ENCODE peak calls at places on chromosomes 5 and 9, in five cellular contexts. R is NCI-H1417; A is activated T-cell treated with anti-CD3 and anti-CD28 coated beads, Interleukin-2, amount 50 U/mL, for 1 hour; E is posterior cingulate gyrus; I is EL. N is an unnamed sample.

GRCh38 chr9:79390077-79390673 is 181.6 kb upstream of the TLE4 start:
- DNase-seq in A (no peak), R (no peak), I (peak), E (no peak), N (no peak)

GRCh38 chr9:27183701-27184100 is 74.7 kb downstream of the TEK start:
- DNase-seq in A (no peak), I (no peak), R (no peak), E (no peak), N (no peak)

GRCh38 chr5:174500636-174501035 is 223.7 kb upstream of the MSX2 start:
- DNase-seq in R (no peak), A (no peak), I (no peak), E (no peak), N (no peak)

GRCh38 chr5:87170799-87171198 is 96.9 kb upstream of the RASA1 start:
- DNase-seq in R (no peak), I (no peak), A (no peak), E (no peak), N (no peak)

GRCh38 chr5:139733698-139734491 is 61.7 kb upstream of the PSD2 start:
- DNase-seq in A (no peak), E (peak), I (no peak), R (no peak), N (no peak)

GRCh38 chr5:73591698-73592501 is 26.4 kb downstream of the UTP15 start:
- DNase-seq in I (peak), E (no peak), R (no peak), A (no peak), N (peak)

GRCh38 chr5:154320690-154321089 is 125.1 kb upstream of the SAP30L start:
- DNase-seq in A (no peak), R (no peak), I (no peak), E (no peak), N (no peak)

GRCh38 chr9:99398241-99398640 is 176.2 kb downstream of the SEC61B start:
- DNase-seq in R (no peak), I (peak), A (no peak), E (no peak), N (no peak)

GRCh38 chr5:123035950-123036390 is 555 bp downstream of the PPIC start:
- DNase-seq in E (peak), A (no peak), I (peak), R (peak), N (peak)

GRCh38 chr5:120615967-120616645 is 152.0 kb downstream of the PRR16 start:
- DNase-seq in A (no peak), R (no peak), E (no peak), I (peak), N (peak)

GRCh38 chr9:14294659-14295058 is 19.3 kb downstream of the NFIB start:
- DNase-seq in A (no peak), E (no peak), R (no peak), I (no peak), N (no peak)

GRCh38 chr9:91276513-91276912 is 85.2 kb downstream of the AUH start:
- DNase-seq in E (no peak), R (no peak), I (no peak), A (no peak), N (no peak)

GRCh38 chr9:88897081-88897480 is 94.2 kb upstream of the S1PR3 start:
- DNase-seq in I (no peak), E (no peak), R (no peak), A (no peak), N (no peak)

GRCh38 chr5:176611435-176611834 is 1.5 kb upstream of the GPRIN1 start:
- DNase-seq in E (peak), R (no peak), I (peak), A (peak), N (peak)

GRCh38 chr9:35518212-35518917 is 28.5 kb downstream of the RUSC2 start:
- DNase-seq in R (no peak), A (no peak), E (no peak), I (peak), N (peak)

GRCh38 chr9:23081377-23081776 is 634.8 kb downstream of the DMRTA1 start:
- DNase-seq in A (no peak), I (no peak), R (no peak), E (no peak), N (no peak)

GRCh38 chr9:106887066-106887465 is 24.1 kb downstream of the ZNF462 start:
- DNase-seq in A (no peak), I (no peak), E (no peak), R (no peak), N (no peak)

GRCh38 chr5:71891406-71891805 is 172.3 kb downstream of the CARTPT start:
- DNase-seq in I (no peak), E (no peak), R (no peak), A (no peak), N (no peak)

GRCh38 chr9:16221822-16222547 is 648.5 kb downstream of the BNC2 start:
- DNase-seq in A (no peak), E (no peak), R (no peak), I (no peak), N (no peak)